ENCODE peak calls at places on chromosomes 7 and 10, in seven cellular contexts. L, N, E, M, D, I and O are unnamed samples.

GRCh38 chr7:25216837-25217236 is 11.4 kb downstream of the NPVF start:
- DNase-seq in M (no peak), N (peak; percentile 73), I (no peak), D (no peak), L (no peak), E (no peak), O (no peak)

GRCh38 chr10:94224656-94225055 is 138.1 kb downstream of the NOC3L start:
- DNase-seq in D (no peak), E (no peak), N (no peak), L (no peak), I (no peak), M (no peak), O (no peak)

GRCh38 chr7:121449304-121449703 is 53.2 kb upstream of the FAM3C start:
- DNase-seq in I (no peak), L (no peak), D (no peak), E (no peak), N (peak; percentile 57), M (no peak), O (no peak)

GRCh38 chr7:139482662-139483466 is 609 bp downstream of the KLRG2 start:
- DNase-seq in M (no peak), E (no peak), D (peak; percentile 24), N (peak; percentile 42), I (peak; percentile 21), L (peak; percentile 64), O (peak; percentile 16)

GRCh38 chr10:101400529-101400928 is 46.6 kb downstream of the BTRC start:
- DNase-seq in D (no peak), N (no peak), M (no peak), I (no peak), E (no peak), L (no peak), O (no peak)

GRCh38 chr10:89659185-89660131 is 14.4 kb upstream of the PANK1 start:
- DNase-seq in D (no peak), L (no peak), E (no peak), M (no peak), I (no peak), N (peak; percentile 54), O (no peak)

GRCh38 chr10:44981172-44982113 is 2.8 kb upstream of the DEPP1 start:
- DNase-seq in E (no peak), D (no peak), M (no peak), I (no peak), N (peak; percentile 89), L (no peak), O (no peak)

GRCh38 chr10:89468625-89469024 is 54.3 kb downstream of the IFIT5 start:
- DNase-seq in N (no peak), I (no peak), L (no peak), M (no peak), D (no peak), E (no peak), O (no peak)

GRCh38 chr10:58511765-58512469 is 755 bp upstream of the BICC1 start:
- DNase-seq in I (peak; percentile 50), N (peak; percentile 44), E (peak; percentile 19), D (no peak), M (peak; percentile 42), L (peak; percentile 13), O (peak; percentile 8)

GRCh38 chr10:62732841-62733653 is 71.5 kb upstream of the ADO start:
- DNase-seq in D (no peak), I (no peak), N (peak; percentile 20), E (no peak), M (no peak), L (no peak), O (no peak)

GRCh38 chr7:76196786-76197185 is 4.9 kb upstream of the SRRM3 start:
- DNase-seq in E (no peak), N (no peak), L (no peak), M (no peak), I (no peak), D (no peak), O (no peak)

GRCh38 chr7:25725483-25725882 is 426.5 kb upstream of the NFE2L3 start:
- DNase-seq in M (no peak), I (no peak), L (no peak), N (peak; percentile 18), E (no peak), D (no peak), O (no peak)

GRCh38 chr7:121433775-121434174 is 37.7 kb upstream of the FAM3C start:
- DNase-seq in N (no peak), E (no peak), D (no peak), L (no peak), M (no peak), I (no peak), O (no peak)

GRCh38 chr7:130351664-130352015 is 7.0 kb downstream of the CPA5 start:
- DNase-seq in I (no peak), D (no peak), N (no peak), E (no peak), L (no peak), M (no peak), O (no peak)

GRCh38 chr7:92904292-92905131 is 68.1 kb upstream of the CDK6 start:
- DNase-seq in E (no peak), I (no peak), D (no peak), M (no peak), L (no peak), N (peak; percentile 84), O (no peak)

GRCh38 chr10:82091413-82091812 is 216.4 kb downstream of the NRG3 start:
- DNase-seq in M (no peak), D (no peak), I (no peak), L (no peak), E (no peak), N (no peak), O (no peak)

GRCh38 chr10:118571123-118571522 is 24.3 kb downstream of the PRLHR start:
- DNase-seq in I (no peak), M (no peak), D (no peak), L (no peak), E (no peak), N (peak; percentile 62), O (no peak)

GRCh38 chr10:97465982-97466381 is 20.0 kb downstream of the ZDHHC16 start:
- DNase-seq in L (no peak), M (no peak), E (no peak), D (no peak), N (no peak), I (no peak), O (no peak)

GRCh38 chr10:404341-404740 is 269.1 kb downstream of the ZMYND11 start:
- DNase-seq in M (no peak), E (no peak), L (no peak), I (peak; percentile 4), N (peak; percentile 81), D (no peak), O (no peak)

GRCh38 chr7:158094046-158094445 is 493.6 kb downstream of the PTPRN2 start:
- DNase-seq in M (no peak), I (no peak), E (no peak), L (no peak), N (no peak), D (no peak), O (no peak)

GRCh38 chr7:96287168-96287567 is 34.7 kb downstream of the SLC25A13 start:
- DNase-seq in D (no peak), E (no peak), N (no peak), I (no peak), L (no peak), M (no peak), O (no peak)

GRCh38 chr7:70807650-70808049 is 324.3 kb upstream of the GALNT17 start:
- DNase-seq in M (no peak), N (no peak), I (no peak), D (no peak), L (peak; percentile 44), E (no peak), O (no peak)

GRCh38 chr7:106068986-106069385 is 43.1 kb downstream of the SYPL1 start:
- DNase-seq in E (no peak), I (no peak), D (no peak), M (no peak), N (peak; percentile 7), L (no peak), O (no peak)

GRCh38 chr10:118002581-118002980 is 44.2 kb downstream of the RAB11FIP2 start:
- DNase-seq in M (no peak), D (no peak), I (no peak), E (no peak), L (no peak), N (peak; percentile 46), O (no peak)

GRCh38 chr10:12980080-12980656 is 21.3 kb downstream of the CCDC3 start:
- DNase-seq in I (no peak), E (no peak), D (no peak), N (no peak), M (no peak), L (no peak), O (no peak)

DNA sequence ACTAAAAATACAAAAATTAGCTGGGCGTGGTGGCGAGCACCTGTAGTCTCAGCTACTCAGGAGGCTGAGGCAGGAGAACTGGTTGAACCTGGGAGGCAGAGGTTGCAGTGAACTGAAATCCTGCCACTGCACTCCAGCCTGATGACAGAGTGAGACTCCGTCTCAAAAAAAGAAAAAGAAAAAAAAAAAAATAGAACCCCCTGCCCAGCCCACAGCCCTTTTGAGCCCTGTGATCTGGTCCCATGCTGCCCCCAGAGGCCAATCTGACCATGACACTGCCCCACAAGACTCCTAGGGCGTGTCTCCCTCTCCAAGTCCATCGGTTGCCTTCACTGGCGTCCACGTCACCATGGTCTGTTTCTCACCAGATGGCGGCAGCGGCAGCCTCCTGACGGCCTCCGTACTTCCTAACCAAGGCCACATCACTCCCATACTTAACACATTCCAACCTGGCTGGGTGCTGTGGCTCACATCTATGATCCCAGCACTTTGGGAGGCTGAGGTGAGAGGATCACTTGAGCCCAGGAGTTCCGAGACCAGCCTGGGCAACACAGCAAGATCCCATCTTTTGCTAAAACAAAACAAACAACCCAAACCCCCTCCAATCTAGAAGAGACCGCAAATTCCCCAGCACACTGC is 18.0 kb downstream of the STX1A start:
- DNase-seq in I (peak; percentile 74), E (peak; percentile 62), N (peak; percentile 57), D (peak; percentile 47), M (no peak), L (peak; percentile 87), O (peak; percentile 61)
- TF ChIP-seq CTCF in I (peak; percentile 41), E (peak; percentile 61), N (peak; percentile 67), D (peak; percentile 65), M (peak; percentile 60), L (peak; percentile 62), O (peak; percentile 67)

GRCh38 chr10:35598379-35598778 is 6.8 kb upstream of the GJD4 start:
- DNase-seq in L (peak; percentile 20), E (no peak), D (no peak), M (no peak), N (peak; percentile 25), I (no peak), O (no peak)
- TF ChIP-seq CTCF in L (no peak), E (peak; percentile 11), D (peak; percentile 51), M (peak; percentile 66), N (peak; percentile 55), I (peak; percentile 14), O (peak; percentile 47)

DNA sequence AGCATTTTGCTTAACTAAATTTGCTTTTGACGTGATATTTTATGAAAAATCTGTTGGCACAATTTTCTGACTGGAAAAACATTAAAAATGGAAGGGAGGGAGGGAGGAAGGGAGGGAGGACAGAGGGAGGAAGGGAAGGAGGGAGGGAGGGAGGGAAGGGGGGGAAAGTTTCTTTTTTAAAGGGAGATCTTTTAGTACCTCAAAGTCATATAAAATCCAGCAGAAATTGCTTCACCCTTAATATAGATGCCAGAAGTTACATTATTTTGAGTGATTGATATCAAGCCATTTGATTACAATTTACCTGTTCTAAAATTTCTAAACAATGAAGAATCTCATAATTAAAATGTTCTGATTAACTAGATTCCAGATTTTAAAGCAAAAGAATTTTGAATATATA is 68.9 kb downstream of the CABCOCO1 start:
- DNase-seq in N (no peak), E (no peak), M (no peak), D (no peak), I (no peak), L (no peak), O (no peak)
- TF ChIP-seq CTCF in N (no peak), E (no peak), M (no peak), D (no peak), I (no peak), L (no peak), O (no peak)

GRCh38 chr7:91852263-91852741 is 28.2 kb downstream of the MTERF1 start:
- DNase-seq in N (peak; percentile 51), E (no peak), L (no peak), M (no peak), D (no peak), I (no peak), O (no peak)
- TF ChIP-seq CTCF in N (peak; percentile 40), E (no peak), L (peak; percentile 46), M (no peak), D (peak; percentile 31), I (no peak), O (peak; percentile 26)